ENCODE peak calls at places on chromosomes 5 and 9, in six cellular contexts. One of them, this sample, is unnamed.

GRCh38 chr9:101028346-101029299 is at the start of gene PLPPR1:
- DNase-seq in psoas muscle: peak; percentile 53
- DNase-seq in hepatocyte: peak; percentile 87
- DNase-seq in upper lobe of right lung: peak; percentile 88
- DNase-seq in body of pancreas: peak; percentile 65
- DNase-seq in ovary: peak; percentile 15
- DNase-seq in this sample: peak; percentile 37

GRCh38 chr5:44603496-44604272 is 205.1 kb upstream of the MRPS30 start:
- DNase-seq in hepatocyte: no peak
- DNase-seq in body of pancreas: no peak
- DNase-seq in psoas muscle: no peak
- DNase-seq in upper lobe of right lung: no peak
- DNase-seq in ovary: no peak
- DNase-seq in this sample: no peak

GRCh38 chr5:39013938-39014337 is 60.3 kb downstream of the RICTOR start:
- DNase-seq in upper lobe of right lung: no peak
- DNase-seq in body of pancreas: no peak
- DNase-seq in ovary: no peak
- DNase-seq in hepatocyte: no peak
- DNase-seq in psoas muscle: no peak
- DNase-seq in this sample: no peak

GRCh38 chr5:111972080-111972479 is 215.1 kb upstream of the NREP start:
- DNase-seq in psoas muscle: no peak
- DNase-seq in upper lobe of right lung: no peak
- DNase-seq in ovary: no peak
- DNase-seq in body of pancreas: no peak
- DNase-seq in hepatocyte: no peak
- DNase-seq in this sample: no peak

GRCh38 chr5:171810217-171810616 is 24.6 kb downstream of the SMIM23 start:
- DNase-seq in ovary: no peak
- DNase-seq in body of pancreas: no peak
- DNase-seq in hepatocyte: no peak
- DNase-seq in psoas muscle: no peak
- DNase-seq in upper lobe of right lung: no peak
- DNase-seq in this sample: no peak

GRCh38 chr9:7242126-7242525 is 484.4 kb downstream of the KDM4C start:
- DNase-seq in upper lobe of right lung: no peak
- DNase-seq in hepatocyte: no peak
- DNase-seq in psoas muscle: no peak
- DNase-seq in ovary: no peak
- DNase-seq in body of pancreas: no peak
- DNase-seq in this sample: no peak

GRCh38 chr9:37363124-37363523 is 59.4 kb upstream of the GRHPR start:
- DNase-seq in body of pancreas: no peak
- DNase-seq in hepatocyte: no peak
- DNase-seq in ovary: no peak
- DNase-seq in psoas muscle: no peak
- DNase-seq in upper lobe of right lung: no peak
- DNase-seq in this sample: no peak

GRCh38 chr5:149062371-149063016 is 368 bp downstream of the SH3TC2 start:
- DNase-seq in hepatocyte: peak; percentile 69
- DNase-seq in ovary: no peak
- DNase-seq in psoas muscle: no peak
- DNase-seq in body of pancreas: no peak
- DNase-seq in upper lobe of right lung: no peak
- DNase-seq in this sample: peak; percentile 77

GRCh38 chr9:31790720-31791119 is 593.7 kb upstream of the ACO1 start:
- DNase-seq in ovary: no peak
- DNase-seq in psoas muscle: no peak
- DNase-seq in body of pancreas: no peak
- DNase-seq in hepatocyte: peak; percentile 41
- DNase-seq in upper lobe of right lung: no peak
- DNase-seq in this sample: no peak

GRCh38 chr5:10538103-10538788 is 25.6 kb upstream of the ANKRD33B start:
- DNase-seq in ovary: no peak
- DNase-seq in psoas muscle: no peak
- DNase-seq in upper lobe of right lung: peak; percentile 43
- DNase-seq in body of pancreas: no peak
- DNase-seq in hepatocyte: no peak
- DNase-seq in this sample: no peak

GRCh38 chr9:5468850-5469249 is 18.5 kb downstream of the CD274 start:
- DNase-seq in upper lobe of right lung: no peak
- DNase-seq in body of pancreas: no peak
- DNase-seq in ovary: no peak
- DNase-seq in hepatocyte: no peak
- DNase-seq in psoas muscle: no peak
- DNase-seq in this sample: no peak

GRCh38 chr5:9507974-9508373 is 37.9 kb downstream of the SEMA5A start:
- DNase-seq in body of pancreas: no peak
- DNase-seq in ovary: no peak
- DNase-seq in hepatocyte: peak; percentile 13
- DNase-seq in psoas muscle: no peak
- DNase-seq in upper lobe of right lung: no peak
- DNase-seq in this sample: peak; percentile 59

GRCh38 chr9:114884787-114885452 is 45.5 kb downstream of the TNFSF8 start:
- DNase-seq in hepatocyte: peak; percentile 48
- DNase-seq in ovary: no peak
- DNase-seq in upper lobe of right lung: no peak
- DNase-seq in psoas muscle: no peak
- DNase-seq in body of pancreas: peak; percentile 22
- DNase-seq in this sample: no peak

GRCh38 chr5:32157078-32157477 is 17.0 kb downstream of the GOLPH3 start:
- DNase-seq in upper lobe of right lung: no peak
- DNase-seq in ovary: no peak
- DNase-seq in hepatocyte: no peak
- DNase-seq in psoas muscle: no peak
- DNase-seq in body of pancreas: no peak
- DNase-seq in this sample: no peak

DNA sequence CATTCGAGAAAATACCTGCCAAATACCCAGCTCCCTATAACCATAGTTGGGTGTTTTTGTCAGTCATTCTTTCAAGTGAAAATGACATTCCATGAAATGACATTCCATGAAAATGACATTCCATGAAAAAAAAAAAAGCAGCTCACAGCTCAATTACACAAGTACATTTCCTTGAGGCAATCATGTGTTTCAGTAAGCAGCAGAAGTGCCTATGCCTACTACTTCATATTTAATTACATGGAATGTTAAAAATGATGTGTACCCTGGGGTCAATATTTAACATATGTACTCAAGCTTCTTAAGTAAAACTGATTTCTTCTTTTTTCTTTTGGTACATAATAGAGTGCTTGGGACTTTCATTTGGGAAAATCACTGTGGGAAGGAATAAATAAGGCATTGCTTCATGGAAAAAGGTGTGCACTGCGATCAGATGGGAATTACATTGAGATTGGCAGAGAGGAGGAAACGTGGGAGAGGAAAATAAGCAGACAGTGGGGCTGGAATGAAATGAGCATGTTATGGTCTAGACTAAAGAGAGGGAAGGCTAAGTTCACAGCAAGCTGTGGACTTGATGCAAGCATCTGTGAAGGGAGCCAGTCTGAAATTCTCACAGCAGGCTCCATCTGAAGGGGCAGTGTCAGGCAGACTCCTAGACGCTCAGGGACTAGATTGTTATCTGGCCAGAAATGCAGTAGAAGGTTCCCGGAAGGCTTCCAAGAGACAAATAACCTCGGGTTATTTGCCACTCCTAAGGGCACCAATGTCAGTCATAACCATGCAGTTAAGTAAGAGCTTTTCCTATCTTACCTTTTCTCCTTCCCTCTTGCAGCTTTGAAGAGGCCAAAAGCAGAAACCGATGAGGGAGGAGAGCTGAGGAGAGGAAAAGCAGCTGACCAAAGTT is 15.2 kb upstream of the SPATA9 start:
- DNase-seq in ovary: no peak
- DNase-seq in hepatocyte: peak; percentile 26
- DNase-seq in upper lobe of right lung: no peak
- DNase-seq in psoas muscle: no peak
- DNase-seq in body of pancreas: no peak
- DNase-seq in this sample: no peak
- H3K27ac ChIP-seq in ovary: no peak overlapping the region
- H3K27ac ChIP-seq in hepatocyte: peak overlapping the region; percentile 39
- H3K27ac ChIP-seq in upper lobe of right lung: no peak overlapping the region
- H3K27ac ChIP-seq in psoas muscle: no peak overlapping the region
- H3K27ac ChIP-seq in body of pancreas: no peak overlapping the region
- H3K27ac ChIP-seq in this sample: no peak overlapping the region

GRCh38 chr9:126599047-126599650 is 14.6 kb upstream of the LMX1B start:
- DNase-seq in hepatocyte: no peak
- DNase-seq in body of pancreas: no peak
- DNase-seq in psoas muscle: no peak
- DNase-seq in ovary: no peak
- DNase-seq in upper lobe of right lung: no peak
- DNase-seq in this sample: no peak
- TF ChIP-seq CTCF in hepatocyte: peak; percentile 17
- TF ChIP-seq CTCF in body of pancreas: no peak
- TF ChIP-seq CTCF in psoas muscle: no peak
- TF ChIP-seq CTCF in ovary: no peak
- TF ChIP-seq CTCF in upper lobe of right lung: no peak
- TF ChIP-seq CTCF in this sample: peak; percentile 49

DNA sequence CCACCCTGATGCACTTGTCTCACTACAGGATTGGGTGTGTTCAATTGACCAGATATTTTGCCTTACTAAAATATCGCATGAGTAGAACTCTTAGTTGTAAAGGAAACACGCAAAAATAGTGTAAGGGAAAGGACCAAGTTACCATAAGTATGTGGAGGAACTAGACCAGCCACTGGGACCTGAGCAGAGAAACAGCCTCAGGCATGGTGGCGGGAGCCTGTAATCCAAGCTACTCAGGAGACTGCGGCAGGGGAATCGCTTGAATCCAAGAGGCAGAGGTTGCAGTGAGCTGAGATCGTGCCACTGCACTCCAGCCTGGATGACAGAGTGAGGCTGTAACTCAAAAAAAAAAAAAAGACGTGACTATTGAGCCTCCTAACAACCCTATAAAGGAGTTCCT is 117.9 kb upstream of the SPATA31C2 start:
- DNase-seq in psoas muscle: no peak
- DNase-seq in ovary: no peak
- DNase-seq in hepatocyte: no peak
- DNase-seq in upper lobe of right lung: no peak
- DNase-seq in body of pancreas: no peak
- DNase-seq in this sample: no peak
- H3K27me3 ChIP-seq in psoas muscle: no peaks in the 10 kb centered on the region
- H3K27me3 ChIP-seq in ovary: no peaks in the 10 kb centered on the region
- H3K27me3 ChIP-seq in hepatocyte: no peaks in the 10 kb centered on the region
- H3K27me3 ChIP-seq in upper lobe of right lung: no peaks in the 10 kb centered on the region
- H3K27me3 ChIP-seq in body of pancreas: no peaks in the 10 kb centered on the region
- H3K27me3 ChIP-seq in this sample: no peaks in the 10 kb centered on the region

GRCh38 chr9:117869287-117869686 is 165.1 kb downstream of the TLR4 start:
- DNase-seq in upper lobe of right lung: no peak
- DNase-seq in ovary: no peak
- DNase-seq in hepatocyte: no peak
- DNase-seq in body of pancreas: no peak
- DNase-seq in psoas muscle: no peak
- DNase-seq in this sample: no peak

DNA sequence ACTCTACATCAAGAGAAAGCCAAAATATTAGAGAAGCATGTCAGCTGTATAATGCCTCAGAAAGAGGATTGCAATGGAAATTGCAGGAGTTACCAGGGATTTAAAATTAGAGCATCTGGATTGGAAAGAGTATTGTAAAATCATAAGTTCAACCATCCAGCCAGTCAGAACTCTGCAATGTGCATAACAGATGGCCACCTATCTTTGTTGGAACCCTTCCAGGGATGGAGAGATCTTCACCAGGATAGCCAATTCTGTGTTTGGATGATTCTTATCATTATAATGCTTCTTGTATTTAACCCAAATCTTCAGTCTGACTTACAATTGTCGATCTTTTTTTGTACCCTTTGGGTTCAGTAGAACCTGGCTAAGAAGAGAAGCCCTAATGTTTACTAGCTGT is 164.4 kb downstream of the TLR4 start:
- DNase-seq in upper lobe of right lung: no peak
- DNase-seq in ovary: no peak
- DNase-seq in psoas muscle: no peak
- DNase-seq in body of pancreas: no peak
- DNase-seq in hepatocyte: no peak
- DNase-seq in this sample: no peak
- H3K27ac ChIP-seq in upper lobe of right lung: no peak overlapping the region
- H3K27ac ChIP-seq in ovary: no peak overlapping the region
- H3K27ac ChIP-seq in psoas muscle: no peak overlapping the region
- H3K27ac ChIP-seq in body of pancreas: no peak overlapping the region
- H3K27ac ChIP-seq in hepatocyte: no peak overlapping the region
- H3K27ac ChIP-seq in this sample: no peak overlapping the region